ENCODE peak calls at places on chromosomes 1 and 21, in four cellular contexts. One of them, this sample, is unnamed.

GRCh38 chr1:4068076-4068475 is 168.0 kb upstream of the C1orf174 start:
- DNase-seq in HuH-7.5: no peak
- DNase-seq in transverse colon: no peak
- DNase-seq in left ventricle myocardium superior: no peak
- DNase-seq in this sample: no peak

GRCh38 chr21:33374874-33375644 is 28.2 kb upstream of the IFNGR2 start:
- DNase-seq in HuH-7.5: no peak
- DNase-seq in transverse colon: no peak
- DNase-seq in left ventricle myocardium superior: no peak
- DNase-seq in this sample: peak

GRCh38 chr1:180215856-180216625 is 14.0 kb upstream of the LHX4 start:
- DNase-seq in HuH-7.5: no peak
- DNase-seq in transverse colon: no peak
- DNase-seq in left ventricle myocardium superior: no peak
- DNase-seq in this sample: no peak

GRCh38 chr1:26287033-26287711 is 7.3 kb downstream of the SH3BGRL3 start:
- DNase-seq in HuH-7.5: no peak
- DNase-seq in transverse colon: peak
- DNase-seq in left ventricle myocardium superior: peak
- DNase-seq in this sample: peak

GRCh38 chr1:16183157-16183556 is 27.3 kb upstream of the EPHA2 start:
- DNase-seq in HuH-7.5: no peak
- DNase-seq in transverse colon: no peak
- DNase-seq in left ventricle myocardium superior: no peak
- DNase-seq in this sample: peak

GRCh38 chr1:30469426-30469825 is 254.0 kb downstream of the MATN1 start:
- DNase-seq in HuH-7.5: no peak
- DNase-seq in transverse colon: no peak
- DNase-seq in left ventricle myocardium superior: no peak
- DNase-seq in this sample: no peak

GRCh38 chr1:9603307-9603706 is 14.6 kb downstream of the TMEM201 start:
- DNase-seq in HuH-7.5: no peak
- DNase-seq in transverse colon: no peak
- DNase-seq in left ventricle myocardium superior: no peak
- DNase-seq in this sample: no peak

GRCh38 chr1:98315309-98315708 is 346.2 kb upstream of the SNX7 start:
- DNase-seq in HuH-7.5: no peak
- DNase-seq in transverse colon: no peak
- DNase-seq in left ventricle myocardium superior: no peak
- DNase-seq in this sample: no peak

GRCh38 chr1:209648931-209649776 is 3.1 kb downstream of the LAMB3 start:
- DNase-seq in HuH-7.5: no peak
- DNase-seq in transverse colon: peak
- DNase-seq in left ventricle myocardium superior: no peak
- DNase-seq in this sample: peak

GRCh38 chr1:67645495-67646144 is 39.4 kb upstream of the GADD45A start:
- DNase-seq in HuH-7.5: peak
- DNase-seq in transverse colon: peak
- DNase-seq in left ventricle myocardium superior: peak
- DNase-seq in this sample: peak

GRCh38 chr1:168482106-168482505 is 61.7 kb downstream of the XCL2 start:
- DNase-seq in HuH-7.5: no peak
- DNase-seq in transverse colon: no peak
- DNase-seq in left ventricle myocardium superior: no peak
- DNase-seq in this sample: no peak

GRCh38 chr1:25566730-25567341 is 23.4 kb downstream of the LDLRAP1 start:
- DNase-seq in HuH-7.5: no peak
- DNase-seq in transverse colon: no peak
- DNase-seq in left ventricle myocardium superior: peak
- DNase-seq in this sample: no peak

GRCh38 chr1:34460193-34460592 is 283.5 kb downstream of the C1orf94 start:
- DNase-seq in HuH-7.5: peak
- DNase-seq in transverse colon: peak
- DNase-seq in left ventricle myocardium superior: peak
- DNase-seq in this sample: peak

GRCh38 chr1:193705473-193706074 is 519.2 kb upstream of the B3GALT2 start:
- DNase-seq in HuH-7.5: no peak
- DNase-seq in transverse colon: no peak
- DNase-seq in left ventricle myocardium superior: no peak
- DNase-seq in this sample: no peak

GRCh38 chr1:184636156-184636448 is 118.6 kb downstream of the EDEM3 start:
- DNase-seq in HuH-7.5: no peak
- DNase-seq in transverse colon: no peak
- DNase-seq in left ventricle myocardium superior: peak
- DNase-seq in this sample: no peak

GRCh38 chr1:47991187-47991586 is 6.0 kb downstream of the TRABD2B start:
- DNase-seq in HuH-7.5: no peak
- DNase-seq in transverse colon: no peak
- DNase-seq in left ventricle myocardium superior: no peak
- DNase-seq in this sample: no peak

GRCh38 chr1:115440733-115441132 is 102.7 kb upstream of the NGF start:
- DNase-seq in HuH-7.5: no peak
- DNase-seq in transverse colon: no peak
- DNase-seq in left ventricle myocardium superior: no peak
- DNase-seq in this sample: no peak

GRCh38 chr1:7519181-7519860 is 251.8 kb upstream of the VAMP3 start:
- DNase-seq in HuH-7.5: no peak
- DNase-seq in transverse colon: no peak
- DNase-seq in left ventricle myocardium superior: no peak
- DNase-seq in this sample: no peak

GRCh38 chr1:211736351-211736915 is 61.0 kb upstream of the NEK2 start:
- DNase-seq in HuH-7.5: no peak
- DNase-seq in transverse colon: no peak
- DNase-seq in left ventricle myocardium superior: no peak
- DNase-seq in this sample: no peak

GRCh38 chr1:109892476-109893368 is 17.9 kb upstream of the CSF1 start:
- DNase-seq in HuH-7.5: no peak
- DNase-seq in transverse colon: no peak
- DNase-seq in left ventricle myocardium superior: peak
- DNase-seq in this sample: no peak

GRCh38 chr1:65059930-65060538 is 88.0 kb upstream of the AK4 start:
- DNase-seq in HuH-7.5: no peak
- DNase-seq in transverse colon: no peak
- DNase-seq in left ventricle myocardium superior: no peak
- DNase-seq in this sample: peak

GRCh38 chr1:55572878-55573734 is 357.9 kb upstream of the USP24 start:
- DNase-seq in HuH-7.5: no peak
- DNase-seq in transverse colon: no peak
- DNase-seq in left ventricle myocardium superior: no peak
- DNase-seq in this sample: no peak

GRCh38 chr1:115063238-115063901 is 25.9 kb downstream of the TSPAN2 start:
- DNase-seq in HuH-7.5: no peak
- DNase-seq in transverse colon: no peak
- DNase-seq in left ventricle myocardium superior: no peak
- DNase-seq in this sample: no peak

GRCh38 chr1:22452401-22452963 is 831 bp downstream of the ZBTB40 start:
- DNase-seq in HuH-7.5: no peak
- DNase-seq in transverse colon: peak
- DNase-seq in left ventricle myocardium superior: no peak
- DNase-seq in this sample: no peak

GRCh38 chr1:182182311-182182710 is 120.8 kb upstream of the ZNF648 start:
- DNase-seq in HuH-7.5: no peak
- DNase-seq in transverse colon: no peak
- DNase-seq in left ventricle myocardium superior: no peak
- DNase-seq in this sample: no peak

GRCh38 chr1:245301162-245301580 is 146.4 kb downstream of the KIF26B start:
- DNase-seq in HuH-7.5: no peak
- DNase-seq in transverse colon: no peak
- DNase-seq in left ventricle myocardium superior: peak
- DNase-seq in this sample: no peak

GRCh38 chr1:100921110-100921706 is 25.3 kb downstream of the SLC30A7 start:
- DNase-seq in HuH-7.5: no peak
- DNase-seq in transverse colon: no peak
- DNase-seq in left ventricle myocardium superior: no peak
- DNase-seq in this sample: peak

GRCh38 chr21:34198232-34199120 is 125.1 kb downstream of the MRPS6 start:
- DNase-seq in HuH-7.5: no peak
- DNase-seq in transverse colon: no peak
- DNase-seq in left ventricle myocardium superior: no peak
- DNase-seq in this sample: peak

GRCh38 chr1:232686346-232686745 is 56.4 kb upstream of the SIPA1L2 start:
- DNase-seq in HuH-7.5: no peak
- DNase-seq in transverse colon: no peak
- DNase-seq in left ventricle myocardium superior: no peak
- DNase-seq in this sample: no peak

GRCh38 chr1:119779869-119780356 is 11.2 kb upstream of the HMGCS2 start:
- DNase-seq in HuH-7.5: peak
- DNase-seq in transverse colon: peak
- DNase-seq in left ventricle myocardium superior: no peak
- DNase-seq in this sample: peak

GRCh38 chr1:244011251-244011650 is 39.8 kb upstream of the ZBTB18 start:
- DNase-seq in HuH-7.5: no peak
- DNase-seq in transverse colon: no peak
- DNase-seq in left ventricle myocardium superior: no peak
- DNase-seq in this sample: no peak

GRCh38 chr1:153944005-153944821 is 2.3 kb downstream of the DENND4B start:
- DNase-seq in HuH-7.5: no peak
- DNase-seq in transverse colon: no peak
- DNase-seq in left ventricle myocardium superior: peak
- DNase-seq in this sample: no peak

GRCh38 chr1:150061632-150062101 is 5.9 kb upstream of the VPS45 start:
- DNase-seq in HuH-7.5: no peak
- DNase-seq in transverse colon: no peak
- DNase-seq in left ventricle myocardium superior: no peak
- DNase-seq in this sample: no peak

GRCh38 chr1:54137532-54138061 is 15.2 kb downstream of the CDCP2 start:
- DNase-seq in HuH-7.5: no peak
- DNase-seq in transverse colon: no peak
- DNase-seq in left ventricle myocardium superior: no peak
- DNase-seq in this sample: no peak